ENCODE peak calls at places on chromosomes 3 and 15, in six cellular contexts. One of them, this sample, is unnamed.
A peak's percentile ranks its signal among the peaks of the same experiment; 100 is the strongest.

GRCh38 chr3:30671527-30672286 is 65.3 kb downstream of the TGFBR2 start:
- ATAC-seq in HepG2: peak; percentile 25
- ATAC-seq in GM12878: no peak
- ATAC-seq in upper lobe of left lung: no peak
- ATAC-seq in A549: no peak
- ATAC-seq in K562: no peak
- ATAC-seq in this sample: no peak

GRCh38 chr3:5035692-5036535 is 56.7 kb downstream of the BHLHE40 start:
- ATAC-seq in GM12878: peak; percentile 72
- ATAC-seq in upper lobe of left lung: peak; percentile 34
- ATAC-seq in K562: no peak
- ATAC-seq in A549: no peak
- ATAC-seq in HepG2: no peak
- ATAC-seq in this sample: no peak

GRCh38 chr3:170982733-170983132 is 43.8 kb downstream of the SLC2A2 start:
- ATAC-seq in upper lobe of left lung: no peak
- ATAC-seq in GM12878: peak; percentile 99
- ATAC-seq in A549: no peak
- ATAC-seq in HepG2: no peak
- ATAC-seq in K562: no peak
- ATAC-seq in this sample: no peak

GRCh38 chr3:45100998-45101407 is 45.2 kb downstream of the CDCP1 start:
- ATAC-seq in GM12878: peak; percentile 36
- ATAC-seq in upper lobe of left lung: peak; percentile 50
- ATAC-seq in K562: no peak
- ATAC-seq in HepG2: no peak
- ATAC-seq in A549: no peak
- ATAC-seq in this sample: no peak

GRCh38 chr15:65655457-65655856 is 33.7 kb downstream of the SLC24A1 start:
- ATAC-seq in K562: no peak
- ATAC-seq in upper lobe of left lung: no peak
- ATAC-seq in A549: no peak
- ATAC-seq in GM12878: no peak
- ATAC-seq in HepG2: no peak
- ATAC-seq in this sample: no peak

GRCh38 chr3:107767897-107768605 is 245.3 kb downstream of the BBX start:
- ATAC-seq in A549: no peak
- ATAC-seq in GM12878: no peak
- ATAC-seq in K562: no peak
- ATAC-seq in upper lobe of left lung: no peak
- ATAC-seq in HepG2: no peak
- ATAC-seq in this sample: peak; percentile 28

GRCh38 chr3:96657710-96658109 is 156.7 kb upstream of the EPHA6 start:
- ATAC-seq in K562: no peak
- ATAC-seq in GM12878: no peak
- ATAC-seq in HepG2: no peak
- ATAC-seq in upper lobe of left lung: no peak
- ATAC-seq in A549: no peak
- ATAC-seq in this sample: no peak

GRCh38 chr3:188974856-188975611 is 196.7 kb upstream of the TPRG1 start:
- ATAC-seq in HepG2: no peak
- ATAC-seq in K562: no peak
- ATAC-seq in GM12878: no peak
- ATAC-seq in upper lobe of left lung: peak; percentile 72
- ATAC-seq in A549: no peak
- ATAC-seq in this sample: no peak

GRCh38 chr3:117754058-117754457 is 1044.5 kb downstream of the TUSC7 start:
- ATAC-seq in A549: no peak
- ATAC-seq in K562: no peak
- ATAC-seq in GM12878: no peak
- ATAC-seq in HepG2: no peak
- ATAC-seq in upper lobe of left lung: no peak
- ATAC-seq in this sample: no peak

GRCh38 chr15:59255647-59256380 is 49.2 kb downstream of the LDHAL6B start:
- ATAC-seq in K562: no peak
- ATAC-seq in GM12878: peak; percentile 69
- ATAC-seq in HepG2: peak; percentile 87
- ATAC-seq in upper lobe of left lung: no peak
- ATAC-seq in A549: peak; percentile 76
- ATAC-seq in this sample: no peak

GRCh38 chr15:37744521-37744920 is 189.9 kb upstream of the TMCO5A start:
- ATAC-seq in upper lobe of left lung: no peak
- ATAC-seq in K562: no peak
- ATAC-seq in HepG2: no peak
- ATAC-seq in GM12878: no peak
- ATAC-seq in A549: no peak
- ATAC-seq in this sample: no peak

GRCh38 chr3:42188365-42188764 is 77.6 kb downstream of the CCK start:
- ATAC-seq in GM12878: no peak
- ATAC-seq in upper lobe of left lung: no peak
- ATAC-seq in A549: no peak
- ATAC-seq in K562: no peak
- ATAC-seq in HepG2: no peak
- ATAC-seq in this sample: no peak

GRCh38 chr15:44883219-44883900 is 73.1 kb upstream of the TERB2 start:
- ATAC-seq in upper lobe of left lung: no peak
- ATAC-seq in HepG2: peak; percentile 79
- ATAC-seq in A549: no peak
- ATAC-seq in GM12878: peak; percentile 67
- ATAC-seq in K562: no peak
- ATAC-seq in this sample: no peak

GRCh38 chr3:11185564-11186317 is 31.4 kb downstream of the HRH1 start:
- ATAC-seq in GM12878: no peak
- ATAC-seq in K562: no peak
- ATAC-seq in upper lobe of left lung: peak; percentile 85
- ATAC-seq in HepG2: no peak
- ATAC-seq in A549: peak; percentile 87
- ATAC-seq in this sample: peak; percentile 89

GRCh38 chr3:50278868-50279224 is at the start of gene LSMEM2:
- ATAC-seq in HepG2: peak; percentile 9
- ATAC-seq in GM12878: no peak
- ATAC-seq in A549: no peak
- ATAC-seq in K562: no peak
- ATAC-seq in upper lobe of left lung: no peak
- ATAC-seq in this sample: peak; percentile 21

GRCh38 chr3:168624195-168624594 is 528.5 kb upstream of the GOLIM4 start:
- ATAC-seq in upper lobe of left lung: no peak
- ATAC-seq in A549: no peak
- ATAC-seq in HepG2: no peak
- ATAC-seq in K562: no peak
- ATAC-seq in GM12878: no peak
- ATAC-seq in this sample: no peak

GRCh38 chr3:197181751-197182150 is 116.7 kb downstream of the DLG1 start:
- ATAC-seq in upper lobe of left lung: peak; percentile 87
- ATAC-seq in HepG2: no peak
- ATAC-seq in A549: no peak
- ATAC-seq in K562: no peak
- ATAC-seq in GM12878: no peak
- ATAC-seq in this sample: peak; percentile 48

GRCh38 chr3:185966655-185967054 is 28.8 kb upstream of the TRA2B start:
- ATAC-seq in K562: no peak
- ATAC-seq in GM12878: no peak
- ATAC-seq in HepG2: peak; percentile 93
- ATAC-seq in A549: no peak
- ATAC-seq in upper lobe of left lung: no peak
- ATAC-seq in this sample: no peak

GRCh38 chr3:146326875-146327543 is 76.1 kb upstream of the PLSCR4 start:
- ATAC-seq in HepG2: peak; percentile 92
- ATAC-seq in GM12878: peak; percentile 37
- ATAC-seq in upper lobe of left lung: peak; percentile 90
- ATAC-seq in K562: peak; percentile 70
- ATAC-seq in A549: peak; percentile 93
- ATAC-seq in this sample: peak; percentile 78

GRCh38 chr15:80317389-80318169 is 65.6 kb upstream of the CTXND1 start:
- ATAC-seq in A549: peak; percentile 58
- ATAC-seq in HepG2: no peak
- ATAC-seq in upper lobe of left lung: peak; percentile 84
- ATAC-seq in K562: peak; percentile 79
- ATAC-seq in GM12878: peak; percentile 68
- ATAC-seq in this sample: peak; percentile 51

GRCh38 chr15:71011503-71012155 is 103.6 kb upstream of the THSD4 start:
- ATAC-seq in K562: no peak
- ATAC-seq in GM12878: peak; percentile 61
- ATAC-seq in upper lobe of left lung: peak; percentile 60
- ATAC-seq in HepG2: no peak
- ATAC-seq in A549: peak; percentile 94
- ATAC-seq in this sample: no peak

GRCh38 chr15:39453500-39454073 is 127.3 kb upstream of the THBS1 start:
- ATAC-seq in GM12878: peak; percentile 93
- ATAC-seq in HepG2: no peak
- ATAC-seq in K562: no peak
- ATAC-seq in A549: no peak
- ATAC-seq in upper lobe of left lung: peak; percentile 81
- ATAC-seq in this sample: no peak
- TF ChIP-seq EP300 in GM12878: peak; percentile 76
- TF ChIP-seq EP300 in HepG2: no peak
- TF ChIP-seq EP300 in K562: no peak
- TF ChIP-seq EP300 in A549: no peak
- TF ChIP-seq EP300 in upper lobe of left lung: peak; percentile 92
- TF ChIP-seq EP300 in this sample: no peak

GRCh38 chr15:62545392-62546227 is 380.5 kb upstream of the C2CD4B start:
- ATAC-seq in upper lobe of left lung: peak; percentile 48
- ATAC-seq in A549: no peak
- ATAC-seq in GM12878: no peak
- ATAC-seq in K562: no peak
- ATAC-seq in HepG2: no peak
- ATAC-seq in this sample: peak; percentile 84
- TF ChIP-seq EP300 in upper lobe of left lung: no peak
- TF ChIP-seq EP300 in A549: no peak
- TF ChIP-seq EP300 in GM12878: no peak
- TF ChIP-seq EP300 in K562: no peak
- TF ChIP-seq EP300 in HepG2: no peak
- TF ChIP-seq EP300 in this sample: no peak

GRCh38 chr3:158909870-158910269 is 108.0 kb downstream of the MFSD1 start:
- ATAC-seq in A549: no peak
- ATAC-seq in upper lobe of left lung: peak; percentile 54
- ATAC-seq in HepG2: no peak
- ATAC-seq in GM12878: no peak
- ATAC-seq in K562: no peak
- ATAC-seq in this sample: no peak

GRCh38 chr3:158906749-158907148 is 104.9 kb downstream of the MFSD1 start:
- ATAC-seq in GM12878: no peak
- ATAC-seq in A549: no peak
- ATAC-seq in upper lobe of left lung: no peak
- ATAC-seq in HepG2: no peak
- ATAC-seq in K562: no peak
- ATAC-seq in this sample: no peak

GRCh38 chr3:158911586-158911985 is 109.7 kb downstream of the MFSD1 start:
- ATAC-seq in A549: no peak
- ATAC-seq in K562: no peak
- ATAC-seq in HepG2: no peak
- ATAC-seq in GM12878: no peak
- ATAC-seq in upper lobe of left lung: no peak
- ATAC-seq in this sample: no peak

GRCh38 chr3:158912188-158912587 is 110.3 kb downstream of the MFSD1 start:
- ATAC-seq in A549: no peak
- ATAC-seq in GM12878: no peak
- ATAC-seq in HepG2: no peak
- ATAC-seq in upper lobe of left lung: no peak
- ATAC-seq in K562: peak; percentile 75
- ATAC-seq in this sample: no peak

GRCh38 chr3:158908187-158908762 is 106.4 kb downstream of the MFSD1 start:
- ATAC-seq in HepG2: no peak
- ATAC-seq in A549: no peak
- ATAC-seq in upper lobe of left lung: no peak
- ATAC-seq in K562: no peak
- ATAC-seq in GM12878: no peak
- ATAC-seq in this sample: no peak
- TF ChIP-seq EP300 in HepG2: no peak
- TF ChIP-seq EP300 in A549: no peak
- TF ChIP-seq EP300 in upper lobe of left lung: no peak
- TF ChIP-seq EP300 in K562: no peak
- TF ChIP-seq EP300 in GM12878: no peak
- TF ChIP-seq EP300 in this sample: no peak

GRCh38 chr3:163768048-163768447 is 1310.2 kb downstream of the SI start:
- ATAC-seq in GM12878: peak; percentile 94
- ATAC-seq in upper lobe of left lung: no peak
- ATAC-seq in K562: no peak
- ATAC-seq in HepG2: no peak
- ATAC-seq in A549: no peak
- ATAC-seq in this sample: no peak

GRCh38 chr3:163776753-163777152 is 1301.5 kb downstream of the SI start:
- ATAC-seq in GM12878: no peak
- ATAC-seq in upper lobe of left lung: no peak
- ATAC-seq in HepG2: peak; percentile 32
- ATAC-seq in K562: no peak
- ATAC-seq in A549: no peak
- ATAC-seq in this sample: no peak

GRCh38 chr3:163773136-163773535 is 1305.2 kb downstream of the SI start:
- ATAC-seq in GM12878: no peak
- ATAC-seq in K562: no peak
- ATAC-seq in HepG2: no peak
- ATAC-seq in A549: no peak
- ATAC-seq in upper lobe of left lung: no peak
- ATAC-seq in this sample: no peak
- TF ChIP-seq EP300 in GM12878: no peak
- TF ChIP-seq EP300 in K562: no peak
- TF ChIP-seq EP300 in HepG2: no peak
- TF ChIP-seq EP300 in A549: no peak
- TF ChIP-seq EP300 in upper lobe of left lung: no peak
- TF ChIP-seq EP300 in this sample: no peak

GRCh38 chr3:23183114-23183513 is 20.0 kb upstream of the UBE2E2 start:
- ATAC-seq in K562: no peak
- ATAC-seq in upper lobe of left lung: no peak
- ATAC-seq in A549: no peak
- ATAC-seq in HepG2: no peak
- ATAC-seq in GM12878: no peak
- ATAC-seq in this sample: no peak
- TF ChIP-seq EP300 in K562: no peak
- TF ChIP-seq EP300 in upper lobe of left lung: no peak
- TF ChIP-seq EP300 in A549: no peak
- TF ChIP-seq EP300 in HepG2: no peak
- TF ChIP-seq EP300 in GM12878: no peak
- TF ChIP-seq EP300 in this sample: no peak

This sample was measured in gastroesophageal sphincter.